ENCODE peak calls at places on chromosomes 11 and 22, in four cellular contexts. B is A172; Q is stimulated activated CD4-positive, alpha-beta T cell treated with anti-CD3 and anti-CD28 coated beads, Interleukin-15, amount 100 ng/mL, for 1 hour; Z is head of caudate nucleus. D is an unnamed sample.

GRCh38 chr22:49179886-49180682 is 647.6 kb downstream of the BRD1 start:
- DNase-seq in Z (no peak), B (no peak), Q (no peak), D (no peak)

GRCh38 chr22:37681556-37682049 is 4.5 kb upstream of the NOL12 start:
- DNase-seq in Q (peak), B (peak), Z (peak), D (peak)

GRCh38 chr22:47172771-47173534 is 410.5 kb downstream of the TBC1D22A start:
- DNase-seq in Q (no peak), B (no peak), Z (no peak), D (no peak)

GRCh38 chr11:2215561-2216399 is 44.2 kb upstream of the TH start:
- DNase-seq in Z (no peak), B (no peak), Q (no peak), D (no peak)

GRCh38 chr11:114085965-114086364 is 26.5 kb downstream of the ZBTB16 start:
- DNase-seq in B (no peak), Z (no peak), Q (no peak), D (no peak)

GRCh38 chr11:64456509-64457320 is 97.8 kb downstream of the RPS6KA4 start:
- DNase-seq in B (no peak), Z (no peak), Q (no peak), D (no peak)

GRCh38 chr11:115981814-115982471 is 477.7 kb upstream of the CADM1 start:
- DNase-seq in Q (no peak), Z (no peak), B (no peak), D (no peak)

GRCh38 chr22:30036656-30037055 is 43.6 kb upstream of the HORMAD2 start:
- DNase-seq in Q (no peak), Z (no peak), B (no peak), D (peak)

GRCh38 chr22:17873804-17874203 is 99.5 kb upstream of the BID start:
- DNase-seq in Z (no peak), Q (no peak), B (no peak), D (no peak)

D was measured in IMR-90.